ENCODE peak calls at places on chromosomes 1 and 21, in five cellular contexts. C, I, R, H and N are unnamed samples.
A peak's percentile ranks its signal among the peaks of the same experiment; 100 is the strongest.

GRCh38 chr21:40504825-40505224 is 342.1 kb downstream of the DSCAM start:
- DNase-seq in C (no peak), I (no peak), R (no peak), H (no peak), N (no peak)

GRCh38 chr1:233289676-233290075 is 5.8 kb downstream of the PCNX2 start:
- DNase-seq in C (no peak), I (no peak), R (no peak), H (peak; percentile 45), N (no peak)

GRCh38 chr1:229752679-229753078 is 126.6 kb downstream of the URB2 start:
- DNase-seq in C (no peak), I (no peak), R (no peak), H (no peak), N (no peak)

GRCh38 chr1:115211071-115211745 is 121.9 kb upstream of the TSPAN2 start:
- DNase-seq in C (no peak), I (no peak), R (no peak), H (no peak), N (no peak)

GRCh38 chr1:24954631-24955030 is 24.6 kb upstream of the RUNX3 start:
- DNase-seq in C (no peak), I (no peak), R (no peak), H (no peak), N (no peak)

GRCh38 chr1:231628207-231628876 is 1.8 kb downstream of the DISC1 start:
- DNase-seq in C (no peak), I (no peak), R (no peak), H (no peak), N (no peak)

GRCh38 chr1:214354440-214355148 is 73.6 kb downstream of the SMYD2 start:
- DNase-seq in C (no peak), I (no peak), R (no peak), H (no peak), N (no peak)

GRCh38 chr1:9317591-9318331 is 25.1 kb downstream of the SPSB1 start:
- DNase-seq in C (no peak), I (no peak), R (no peak), H (peak; percentile 16), N (peak; percentile 46)

GRCh38 chr1:109272831-109273547 is 10.0 kb downstream of the PSRC1 start:
- DNase-seq in C (no peak), I (no peak), R (no peak), H (no peak), N (no peak)

GRCh38 chr1:30875197-30875596 is 33.4 kb downstream of the SDC3 start:
- DNase-seq in C (no peak), I (no peak), R (no peak), H (no peak), N (no peak)

GRCh38 chr21:32507342-32507919 is 77.9 kb downstream of the TCP10L start:
- DNase-seq in C (no peak), I (no peak), R (no peak), H (no peak), N (no peak)

GRCh38 chr1:8562881-8563865 is 245.3 kb downstream of the SLC45A1 start:
- DNase-seq in C (no peak), I (no peak), R (no peak), H (no peak), N (peak; percentile 47)

GRCh38 chr1:71196685-71197084 is 115.8 kb upstream of the ZRANB2 start:
- DNase-seq in C (no peak), I (no peak), R (no peak), H (peak; percentile 18), N (peak; percentile 24)

GRCh38 chr1:204296431-204296988 is 63.2 kb downstream of the PLEKHA6 start:
- DNase-seq in C (no peak), I (no peak), R (no peak), H (no peak), N (peak; percentile 53)

GRCh38 chr1:65165269-65166002 is 17.4 kb downstream of the AK4 start:
- DNase-seq in C (peak; percentile 63), I (no peak), R (no peak), H (no peak), N (no peak)

GRCh38 chr21:34674467-34674866 is 5.7 kb downstream of the CLIC6 start:
- DNase-seq in C (no peak), I (no peak), R (no peak), H (no peak), N (no peak)